ENCODE peak calls at places on chromosomes 3 and 15, in four cellular contexts. R is A549, O is K562, D is HepG2. A is an unnamed sample.

GRCh38 chr3:128052831-128053419 is 688 bp downstream of the SEC61A1 start:
- DNase-seq in R (no peak), O (no peak), D (peak; percentile 46), A (no peak)

GRCh38 chr15:91537868-91538267 is 315.6 kb upstream of the SLCO3A1 start:
- DNase-seq in R (no peak), D (no peak), O (no peak), A (no peak)

GRCh38 chr15:73876779-73877178 is 3.4 kb downstream of the TBC1D21 start:
- DNase-seq in R (no peak), O (no peak), D (no peak), A (no peak)

GRCh38 chr3:40615916-40616315 is 91.2 kb downstream of the ZNF621 start:
- DNase-seq in O (no peak), D (no peak), R (no peak), A (no peak)

GRCh38 chr3:46979958-46980497 is 562 bp downstream of the NBEAL2 start:
- DNase-seq in D (no peak), O (no peak), R (no peak), A (no peak)

GRCh38 chr15:74179101-74179841 is 5.8 kb downstream of the ISLR start:
- DNase-seq in D (no peak), R (no peak), O (no peak), A (no peak)

GRCh38 chr3:125125822-125126245 is 70.0 kb upstream of the HEG1 start:
- DNase-seq in R (no peak), O (no peak), D (peak; percentile 12), A (no peak)

GRCh38 chr15:67184208-67184925 is 70.1 kb downstream of the AAGAB start:
- DNase-seq in R (no peak), O (no peak), D (no peak), A (no peak)

GRCh38 chr3:17258823-17259436 is 374.2 kb downstream of the PLCL2 start:
- DNase-seq in R (peak; percentile 28), D (peak; percentile 14), O (peak; percentile 41), A (no peak)

GRCh38 chr3:69319652-69320051 is 66.2 kb downstream of the FRMD4B start:
- DNase-seq in O (no peak), D (no peak), R (no peak), A (no peak)

GRCh38 chr15:51494411-51495314 is 127.9 kb downstream of the DMXL2 start:
- DNase-seq in D (no peak), R (no peak), O (no peak), A (no peak)

GRCh38 chr3:189057369-189057768 is 114.4 kb upstream of the TPRG1 start:
- DNase-seq in D (no peak), R (no peak), O (no peak), A (no peak)

GRCh38 chr3:42129014-42129953 is 38.1 kb downstream of the TRAK1 start:
- DNase-seq in R (peak; percentile 26), O (no peak), D (peak; percentile 47), A (no peak)

DNA sequence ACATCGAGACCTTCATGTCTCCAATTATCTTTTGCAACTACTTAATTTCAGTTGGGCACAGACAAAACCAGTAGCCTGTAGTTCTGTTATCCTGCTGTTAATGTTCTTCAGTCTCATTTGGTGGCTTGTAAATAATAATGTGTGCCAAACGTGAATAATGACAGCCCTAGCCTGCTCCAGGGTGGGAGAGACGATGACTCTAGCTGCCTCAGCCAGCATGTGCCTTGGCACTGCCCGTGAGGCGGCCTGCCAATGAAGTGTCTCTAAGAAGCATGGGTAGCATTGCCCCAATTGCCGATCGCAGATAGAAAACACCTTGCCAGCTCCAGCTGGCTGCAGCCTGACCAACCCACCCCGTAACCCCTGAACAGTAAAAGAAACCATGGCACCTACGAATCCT is 58.8 kb downstream of the ASB7 start:
- DNase-seq in D (no peak), O (no peak), R (no peak), A (no peak)
- TF ChIP-seq NR3C1 in D (no peak), O (no peak), R (no peak), A (no peak)

DNA sequence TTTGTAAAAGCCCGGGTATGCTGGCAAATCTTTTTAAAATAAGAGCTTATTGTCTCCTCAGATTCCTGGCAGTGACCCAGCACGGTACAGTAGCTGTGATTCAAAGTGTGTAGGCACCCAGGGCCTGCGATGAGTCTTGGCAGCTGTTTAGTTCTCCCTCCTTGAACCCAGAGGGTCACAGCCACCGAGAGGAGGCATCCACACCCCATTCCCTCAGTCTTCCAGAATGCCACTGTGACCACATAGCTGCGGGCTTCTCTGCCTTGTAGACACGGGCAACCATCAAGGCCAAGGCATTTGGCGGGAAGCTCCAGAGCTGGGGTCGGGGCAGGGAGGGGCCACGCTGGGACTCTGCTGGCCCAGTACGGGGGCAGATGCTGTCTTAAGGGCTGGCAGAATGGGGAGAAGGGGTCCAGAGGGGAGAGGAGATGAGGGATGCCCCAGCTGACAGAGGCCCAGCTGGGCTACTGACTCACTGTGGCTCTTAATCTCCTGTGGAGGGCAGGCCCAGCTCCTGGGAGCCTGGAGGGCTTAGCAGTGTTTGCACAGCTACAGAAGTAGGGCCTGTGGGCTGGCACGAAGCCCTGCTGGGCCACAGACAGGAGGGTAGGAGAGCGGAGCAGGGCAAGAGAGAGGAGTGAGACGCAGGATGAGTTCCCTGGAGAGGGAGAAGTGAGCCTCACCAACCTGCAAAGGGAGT is 68.8 kb upstream of the DLG1 start:
- DNase-seq in R (peak; percentile 19), D (peak; percentile 61), O (no peak), A (no peak)
- TF ChIP-seq NR3C1 in R (no peak), D (no peak), O (no peak), A (no peak)

GRCh38 chr3:177262396-177262795 is 65.1 kb upstream of the TBL1XR1 start:
- DNase-seq in O (no peak), D (peak; percentile 27), R (no peak), A (no peak)

DNA sequence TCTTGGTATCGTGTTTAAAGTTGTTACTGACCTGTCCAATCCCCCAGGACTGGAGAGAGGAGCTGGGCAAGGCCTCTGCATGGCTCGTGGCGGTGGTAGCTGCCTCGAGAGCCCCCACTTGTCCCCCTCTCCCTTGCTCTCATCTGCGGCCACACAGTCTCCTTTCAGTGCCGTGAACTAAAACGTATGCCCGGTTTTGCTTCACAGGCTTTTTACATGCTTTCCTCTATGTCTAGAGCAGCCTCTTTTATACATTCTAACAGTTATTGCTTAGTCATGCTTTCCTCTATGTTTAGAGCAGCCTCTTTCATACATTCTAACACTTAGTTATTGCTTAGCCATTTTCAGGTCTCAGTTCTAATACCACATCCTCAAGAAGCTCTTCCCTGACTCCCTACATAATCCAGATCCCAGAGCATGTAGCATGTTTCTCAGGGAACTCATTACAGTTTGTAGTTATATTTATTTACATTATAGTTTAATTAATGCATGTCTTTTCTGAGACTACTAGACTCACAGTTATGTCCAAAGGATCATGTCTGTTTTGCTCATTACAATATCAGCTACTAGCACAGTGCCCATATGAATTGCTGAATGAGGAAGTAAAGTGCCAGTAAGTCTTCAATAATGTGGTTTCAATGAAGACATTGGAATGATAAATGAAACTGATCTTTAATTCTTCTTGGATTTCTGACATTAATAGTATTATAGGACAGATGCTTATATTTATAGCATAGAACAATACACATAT is 66.5 kb upstream of the TBL1XR1 start:
- DNase-seq in O (peak; percentile 49), R (no peak), D (no peak), A (no peak)
- TF ChIP-seq NR3C1 in O (no peak), R (no peak), D (no peak), A (no peak)

GRCh38 chr15:70584838-70585706 is 178.3 kb downstream of the UACA start:
- DNase-seq in O (no peak), R (peak; percentile 77), D (peak; percentile 84), A (peak; percentile 84)
- TF ChIP-seq NR3C1 in O (no peak), R (no peak), D (no peak), A (no peak)

GRCh38 chr15:75723171-75723846 is 10.7 kb upstream of the CSPG4 start:
- DNase-seq in D (no peak), R (no peak), O (no peak), A (no peak)

GRCh38 chr15:75721462-75721922 is 8.8 kb upstream of the CSPG4 start:
- DNase-seq in O (no peak), D (no peak), R (no peak), A (no peak)

GRCh38 chr15:75721923-75722870 is 9.5 kb upstream of the CSPG4 start:
- DNase-seq in D (no peak), O (no peak), R (no peak), A (no peak)

GRCh38 chr15:75720297-75720696 is 7.6 kb upstream of the CSPG4 start:
- DNase-seq in O (no peak), D (no peak), R (no peak), A (no peak)

DNA sequence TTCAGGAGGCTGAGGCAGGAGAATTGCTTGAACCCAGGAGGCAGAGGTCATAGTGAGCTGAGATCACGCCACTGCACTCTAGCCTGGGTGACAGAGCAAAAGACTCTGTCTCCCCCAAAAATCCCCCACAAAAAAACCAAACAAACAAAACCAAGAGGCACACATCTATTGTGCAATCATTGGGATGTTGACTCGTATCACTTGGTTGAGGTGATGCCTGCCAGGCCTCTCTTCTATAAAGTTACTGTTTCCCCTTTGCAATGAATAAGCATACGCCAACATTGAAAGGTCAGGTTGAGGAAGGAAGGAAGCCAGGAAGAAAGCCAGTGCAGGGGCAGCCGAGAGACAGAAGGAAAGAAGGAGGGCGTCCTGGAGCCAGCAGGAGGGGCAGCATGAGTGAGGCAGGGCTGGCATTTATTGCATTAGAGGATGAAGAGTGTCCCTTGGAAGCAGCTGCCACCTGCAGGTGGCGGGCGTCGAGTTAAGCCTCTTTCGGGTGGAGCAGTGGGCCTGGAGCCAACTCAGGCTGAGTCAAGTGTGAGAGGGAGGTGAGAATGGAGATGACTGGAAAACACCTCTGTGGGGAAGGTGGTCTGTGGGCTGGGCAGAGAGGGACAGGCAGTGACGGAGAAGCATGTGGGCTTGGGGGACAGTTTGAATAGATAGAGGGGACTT is 8.3 kb upstream of the CSPG4 start:
- DNase-seq in R (peak; percentile 90), D (peak; percentile 50), O (peak; percentile 66), A (peak; percentile 54)
- TF ChIP-seq NR3C1 in R (no peak), D (no peak), O (no peak), A (no peak)

GRCh38 chr3:112096176-112096575 is 10.0 kb downstream of the C3orf52 start:
- DNase-seq in O (no peak), R (no peak), D (no peak), A (no peak)
- TF ChIP-seq NR3C1 in O (no peak), R (no peak), D (no peak), A (no peak)

GRCh38 chr15:66094331-66094730 is 159.2 kb downstream of the MEGF11 start:
- DNase-seq in O (no peak), R (no peak), D (no peak), A (no peak)

GRCh38 chr15:66092053-66092976 is 161.2 kb downstream of the MEGF11 start:
- DNase-seq in O (no peak), R (no peak), D (no peak), A (no peak)

GRCh38 chr15:66085128-66085527 is 168.4 kb downstream of the MEGF11 start:
- DNase-seq in R (no peak), O (no peak), D (peak; percentile 31), A (peak; percentile 61)

GRCh38 chr15:66084704-66085103 is 168.8 kb downstream of the MEGF11 start:
- DNase-seq in O (no peak), R (no peak), D (no peak), A (no peak)

GRCh38 chr15:66089049-66089448 is 164.5 kb downstream of the MEGF11 start:
- DNase-seq in D (no peak), R (no peak), O (no peak), A (no peak)
- TF ChIP-seq NR3C1 in D (no peak), R (no peak), O (no peak), A (no peak)

GRCh38 chr3:119470851-119471250 is 2.1 kb downstream of the POGLUT1 start:
- DNase-seq in D (no peak), R (no peak), O (no peak), A (no peak)

GRCh38 chr3:119469378-119470189 is 821 bp downstream of the POGLUT1 start:
- DNase-seq in D (no peak), O (no peak), R (peak; percentile 37), A (no peak)
- TF ChIP-seq NR3C1 in D (no peak), O (no peak), R (no peak), A (no peak)